ENCODE peak calls at places on chromosomes 3 and 15, in six cellular contexts. One of them, this sample, is unnamed. For H3K27me3, the result is how much of the 10 kb centered on the place peaks cover.

GRCh38 chr3:8266679-8267267 is 234.8 kb upstream of the LMCD1 start:
- DNase-seq in cardiac muscle cell: no peak
- DNase-seq in right atrium auricular region: no peak
- DNase-seq in adipocyte: no peak
- DNase-seq in IMR-90: no peak
- DNase-seq in lung: no peak
- DNase-seq in this sample: no peak

GRCh38 chr3:98884675-98885371 is 16.7 kb downstream of the DCBLD2 start:
- DNase-seq in cardiac muscle cell: no peak
- DNase-seq in right atrium auricular region: no peak
- DNase-seq in adipocyte: peak
- DNase-seq in IMR-90: peak
- DNase-seq in lung: no peak
- DNase-seq in this sample: no peak

GRCh38 chr15:93428135-93428534 is 339.1 kb upstream of the RGMA start:
- DNase-seq in cardiac muscle cell: no peak
- DNase-seq in right atrium auricular region: no peak
- DNase-seq in adipocyte: no peak
- DNase-seq in IMR-90: no peak
- DNase-seq in lung: no peak
- DNase-seq in this sample: no peak

GRCh38 chr15:89809093-89809786 is 5.4 kb downstream of the ANPEP start:
- DNase-seq in cardiac muscle cell: no peak
- DNase-seq in right atrium auricular region: no peak
- DNase-seq in adipocyte: no peak
- DNase-seq in IMR-90: peak
- DNase-seq in lung: no peak
- DNase-seq in this sample: no peak

GRCh38 chr3:14266361-14266760 is 87.7 kb downstream of the LSM3 start:
- DNase-seq in cardiac muscle cell: no peak
- DNase-seq in right atrium auricular region: no peak
- DNase-seq in adipocyte: peak
- DNase-seq in IMR-90: peak
- DNase-seq in lung: no peak
- DNase-seq in this sample: no peak

GRCh38 chr3:5144316-5144994 is 22.4 kb downstream of the ARL8B start:
- DNase-seq in cardiac muscle cell: no peak
- DNase-seq in right atrium auricular region: no peak
- DNase-seq in adipocyte: no peak
- DNase-seq in IMR-90: no peak
- DNase-seq in lung: no peak
- DNase-seq in this sample: no peak

GRCh38 chr15:78108300-78109084 is 16.1 kb downstream of the SH2D7 start:
- DNase-seq in cardiac muscle cell: peak
- DNase-seq in right atrium auricular region: peak
- DNase-seq in adipocyte: peak
- DNase-seq in IMR-90: peak
- DNase-seq in lung: peak
- DNase-seq in this sample: peak

GRCh38 chr3:17478673-17479072 is 263.8 kb downstream of the TBC1D5 start:
- DNase-seq in cardiac muscle cell: no peak
- DNase-seq in right atrium auricular region: no peak
- DNase-seq in adipocyte: peak
- DNase-seq in IMR-90: peak
- DNase-seq in lung: no peak
- DNase-seq in this sample: no peak

GRCh38 chr3:66425032-66425431 is 75.8 kb downstream of the LRIG1 start:
- DNase-seq in cardiac muscle cell: no peak
- DNase-seq in right atrium auricular region: no peak
- DNase-seq in adipocyte: no peak
- DNase-seq in IMR-90: no peak
- DNase-seq in lung: no peak
- DNase-seq in this sample: no peak

GRCh38 chr3:135238201-135238600 is 443.1 kb downstream of the EPHB1 start:
- DNase-seq in cardiac muscle cell: no peak
- DNase-seq in right atrium auricular region: no peak
- DNase-seq in adipocyte: no peak
- DNase-seq in IMR-90: no peak
- DNase-seq in lung: no peak
- DNase-seq in this sample: no peak

GRCh38 chr15:79903626-79904025 is 6.8 kb upstream of the MTHFS start:
- DNase-seq in cardiac muscle cell: no peak
- DNase-seq in right atrium auricular region: no peak
- DNase-seq in adipocyte: no peak
- DNase-seq in IMR-90: no peak
- DNase-seq in lung: no peak
- DNase-seq in this sample: no peak

GRCh38 chr15:76150508-76150907 is 90.7 kb downstream of the TMEM266 start:
- DNase-seq in cardiac muscle cell: no peak
- DNase-seq in right atrium auricular region: no peak
- DNase-seq in adipocyte: no peak
- DNase-seq in IMR-90: no peak
- DNase-seq in lung: no peak
- DNase-seq in this sample: peak

DNA sequence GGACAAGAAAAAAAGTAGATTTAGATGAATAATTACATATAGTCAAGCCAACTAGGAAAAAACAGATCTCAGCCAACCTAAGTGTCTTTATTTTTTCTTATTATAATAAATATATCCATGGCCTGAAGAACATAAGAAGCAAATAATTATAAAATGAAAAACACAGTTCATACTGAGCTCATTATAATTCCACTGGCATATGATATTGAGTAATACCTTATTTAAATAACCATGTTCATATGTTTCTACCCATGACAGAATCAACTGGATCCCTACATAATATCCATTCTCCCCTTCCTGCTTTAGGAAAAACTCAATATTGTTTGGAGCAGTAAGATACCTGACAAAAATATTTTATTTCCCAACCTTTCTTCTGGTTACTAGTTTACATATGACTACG is 184.3 kb upstream of the MBNL1 start:
- DNase-seq in cardiac muscle cell: no peak
- DNase-seq in right atrium auricular region: no peak
- DNase-seq in adipocyte: no peak
- DNase-seq in IMR-90: no peak
- DNase-seq in lung: no peak
- DNase-seq in this sample: no peak
- H3K27me3 ChIP-seq in cardiac muscle cell: under half
- H3K27me3 ChIP-seq in right atrium auricular region: under half
- H3K27me3 ChIP-seq in adipocyte: under half
- H3K27me3 ChIP-seq in IMR-90: under half
- H3K27me3 ChIP-seq in lung: under half
- H3K27me3 ChIP-seq in this sample: under half

GRCh38 chr15:70563561-70564095 is 199.7 kb downstream of the UACA start:
- DNase-seq in cardiac muscle cell: no peak
- DNase-seq in right atrium auricular region: no peak
- DNase-seq in adipocyte: no peak
- DNase-seq in IMR-90: no peak
- DNase-seq in lung: no peak
- DNase-seq in this sample: no peak

GRCh38 chr15:70561885-70562284 is 201.5 kb downstream of the UACA start:
- DNase-seq in cardiac muscle cell: no peak
- DNase-seq in right atrium auricular region: no peak
- DNase-seq in adipocyte: no peak
- DNase-seq in IMR-90: no peak
- DNase-seq in lung: no peak
- DNase-seq in this sample: no peak

GRCh38 chr15:70560617-70561328 is 202.6 kb downstream of the UACA start:
- DNase-seq in cardiac muscle cell: no peak
- DNase-seq in right atrium auricular region: no peak
- DNase-seq in adipocyte: no peak
- DNase-seq in IMR-90: no peak
- DNase-seq in lung: no peak
- DNase-seq in this sample: no peak

GRCh38 chr15:70559840-70560239 is 203.5 kb downstream of the UACA start:
- DNase-seq in cardiac muscle cell: no peak
- DNase-seq in right atrium auricular region: no peak
- DNase-seq in adipocyte: no peak
- DNase-seq in IMR-90: no peak
- DNase-seq in lung: no peak
- DNase-seq in this sample: no peak

GRCh38 chr15:70562906-70563305 is 200.5 kb downstream of the UACA start:
- DNase-seq in cardiac muscle cell: no peak
- DNase-seq in right atrium auricular region: no peak
- DNase-seq in adipocyte: no peak
- DNase-seq in IMR-90: no peak
- DNase-seq in lung: no peak
- DNase-seq in this sample: no peak
- H3K27me3 ChIP-seq in cardiac muscle cell: under half
- H3K27me3 ChIP-seq in right atrium auricular region: under half
- H3K27me3 ChIP-seq in adipocyte: half or more
- H3K27me3 ChIP-seq in IMR-90: under half
- H3K27me3 ChIP-seq in lung: under half
- H3K27me3 ChIP-seq in this sample: under half

GRCh38 chr3:133937756-133938601 is 42.3 kb upstream of the RAB6B start:
- DNase-seq in cardiac muscle cell: no peak
- DNase-seq in right atrium auricular region: peak
- DNase-seq in adipocyte: peak
- DNase-seq in IMR-90: peak
- DNase-seq in lung: no peak
- DNase-seq in this sample: no peak
- H3K27me3 ChIP-seq in cardiac muscle cell: under half
- H3K27me3 ChIP-seq in right atrium auricular region: under half
- H3K27me3 ChIP-seq in adipocyte: under half
- H3K27me3 ChIP-seq in IMR-90: under half
- H3K27me3 ChIP-seq in lung: under half
- H3K27me3 ChIP-seq in this sample: under half

GRCh38 chr15:98421419-98422085 is 226.8 kb upstream of the IGF1R start:
- DNase-seq in cardiac muscle cell: peak
- DNase-seq in right atrium auricular region: peak
- DNase-seq in adipocyte: peak
- DNase-seq in IMR-90: peak
- DNase-seq in lung: peak
- DNase-seq in this sample: peak
- H3K27me3 ChIP-seq in cardiac muscle cell: half or more
- H3K27me3 ChIP-seq in right atrium auricular region: under half
- H3K27me3 ChIP-seq in adipocyte: half or more
- H3K27me3 ChIP-seq in IMR-90: under half
- H3K27me3 ChIP-seq in lung: under half
- H3K27me3 ChIP-seq in this sample: under half

GRCh38 chr3:39810647-39811161 is 1.3 kb downstream of the MYRIP start:
- DNase-seq in cardiac muscle cell: no peak
- DNase-seq in right atrium auricular region: no peak
- DNase-seq in adipocyte: no peak
- DNase-seq in IMR-90: no peak
- DNase-seq in lung: no peak
- DNase-seq in this sample: no peak
- H3K27me3 ChIP-seq in cardiac muscle cell: half or more
- H3K27me3 ChIP-seq in right atrium auricular region: under half
- H3K27me3 ChIP-seq in adipocyte: under half
- H3K27me3 ChIP-seq in IMR-90: under half
- H3K27me3 ChIP-seq in lung: under half
- H3K27me3 ChIP-seq in this sample: half or more

DNA sequence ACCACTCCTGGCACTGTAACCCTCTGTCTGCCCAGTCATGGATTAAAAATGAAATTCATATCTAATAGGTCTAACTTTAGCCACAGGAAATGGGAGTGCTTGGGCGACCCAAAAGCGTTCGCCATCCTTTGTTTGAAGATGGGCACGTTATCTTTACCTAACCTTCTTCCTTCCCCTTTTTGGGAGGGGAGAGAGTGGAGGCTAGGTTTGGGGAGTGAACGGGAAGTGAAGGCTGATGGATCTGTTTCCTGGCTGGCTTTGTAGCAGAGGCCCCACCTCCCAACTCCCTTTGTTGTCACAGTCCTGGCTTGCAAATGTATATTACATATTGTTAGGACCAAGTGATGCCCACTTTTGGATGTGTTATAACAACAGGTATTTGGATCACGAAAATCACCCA is 98.1 kb upstream of the ARHGEF3 start:
- DNase-seq in cardiac muscle cell: no peak
- DNase-seq in right atrium auricular region: no peak
- DNase-seq in adipocyte: no peak
- DNase-seq in IMR-90: no peak
- DNase-seq in lung: no peak
- DNase-seq in this sample: no peak
- H3K27me3 ChIP-seq in cardiac muscle cell: under half
- H3K27me3 ChIP-seq in right atrium auricular region: under half
- H3K27me3 ChIP-seq in adipocyte: under half
- H3K27me3 ChIP-seq in IMR-90: under half
- H3K27me3 ChIP-seq in lung: under half
- H3K27me3 ChIP-seq in this sample: under half

DNA sequence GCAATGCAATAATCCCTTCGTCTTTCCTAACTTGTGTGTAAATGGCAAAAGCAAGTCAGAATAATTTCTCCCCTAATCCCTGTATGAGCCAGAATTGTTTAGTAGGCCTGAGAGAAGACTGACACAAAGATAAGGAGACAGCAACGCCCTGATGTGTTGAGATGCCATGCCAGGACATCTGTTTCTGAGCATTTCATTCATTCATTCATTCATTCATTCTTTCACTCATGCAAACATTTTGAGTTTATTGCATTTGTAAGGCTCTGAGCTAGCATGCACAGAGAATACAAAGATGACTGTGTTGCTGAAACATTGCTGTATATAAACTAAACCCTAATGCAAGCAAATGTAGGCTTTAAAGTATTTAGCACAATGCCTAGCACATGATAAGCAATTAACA is 127.4 kb downstream of the TMCC1 start:
- DNase-seq in cardiac muscle cell: no peak
- DNase-seq in right atrium auricular region: no peak
- DNase-seq in adipocyte: no peak
- DNase-seq in IMR-90: no peak
- DNase-seq in lung: no peak
- DNase-seq in this sample: no peak
- H3K27me3 ChIP-seq in cardiac muscle cell: under half
- H3K27me3 ChIP-seq in right atrium auricular region: under half
- H3K27me3 ChIP-seq in adipocyte: under half
- H3K27me3 ChIP-seq in IMR-90: under half
- H3K27me3 ChIP-seq in lung: under half
- H3K27me3 ChIP-seq in this sample: under half

GRCh38 chr3:123749716-123750115 is 134.4 kb downstream of the MYLK start:
- DNase-seq in cardiac muscle cell: no peak
- DNase-seq in right atrium auricular region: no peak
- DNase-seq in adipocyte: peak
- DNase-seq in IMR-90: peak
- DNase-seq in lung: no peak
- DNase-seq in this sample: no peak
- H3K27me3 ChIP-seq in cardiac muscle cell: under half
- H3K27me3 ChIP-seq in right atrium auricular region: under half
- H3K27me3 ChIP-seq in adipocyte: under half
- H3K27me3 ChIP-seq in IMR-90: under half
- H3K27me3 ChIP-seq in lung: under half
- H3K27me3 ChIP-seq in this sample: under half

This sample was measured in transverse colon.